ENCODE peak calls at places on chromosomes 3 and 15, in four cellular contexts. L is endothelial cell of umbilical vein, T is K562, A is IMR-90. S is an unnamed sample. For H3K9me1, the result is how much of the 10 kb centered on the place peaks cover.

GRCh38 chr15:25671132-25671531 is 192.0 kb downstream of the ATP10A start:
- DNase-seq in T (no peak), A (peak), L (no peak), S (no peak)

GRCh38 chr15:39232512-39232911 is 348.4 kb upstream of the THBS1 start:
- DNase-seq in L (no peak), A (peak), T (no peak), S (peak)

GRCh38 chr3:128278761-128279593 is 125.7 kb downstream of the EEFSEC start:
- DNase-seq in L (peak), T (no peak), A (peak), S (no peak)

GRCh38 chr3:71064976-71065763 is 518.4 kb downstream of the FOXP1 start:
- DNase-seq in T (peak), L (peak), A (peak), S (no peak)

GRCh38 chr3:157029365-157029790 is 130.6 kb downstream of the CCNL1 start:
- DNase-seq in A (no peak), L (no peak), T (no peak), S (no peak)

GRCh38 chr3:34367521-34367920 is 569.1 kb downstream of the PDCD6IP start:
- DNase-seq in L (no peak), T (no peak), A (no peak), S (no peak)

GRCh38 chr3:115239717-115240116 is 92.6 kb upstream of the ZBTB20 start:
- DNase-seq in L (peak), A (peak), T (peak), S (peak)

GRCh38 chr3:40191850-40192448 is 117.6 kb upstream of the EIF1B start:
- DNase-seq in A (peak), L (peak), T (peak), S (peak)

GRCh38 chr3:38646630-38647029 is 2.9 kb downstream of the SCN5A start:
- DNase-seq in T (peak), A (peak), L (peak), S (no peak)

GRCh38 chr3:183487046-183487445 is 58.6 kb upstream of the MCF2L2 start:
- DNase-seq in A (no peak), T (no peak), L (no peak), S (no peak)

GRCh38 chr15:67048281-67049279 is 16.8 kb upstream of the SMAD3 start:
- DNase-seq in L (peak), A (peak), T (no peak), S (peak)

GRCh38 chr3:42263354-42264346 is 2.3 kb downstream of the CCK start:
- DNase-seq in A (no peak), L (no peak), T (no peak), S (no peak)

GRCh38 chr3:101279765-101280385 is 40.5 kb downstream of the IMPG2 start:
- DNase-seq in T (no peak), L (no peak), A (peak), S (no peak)

GRCh38 chr3:117052356-117052755 is 342.8 kb downstream of the TUSC7 start:
- DNase-seq in A (peak), T (no peak), L (peak), S (no peak)

GRCh38 chr3:160150066-160150465 is 75.2 kb upstream of the C3orf80 start:
- DNase-seq in L (no peak), A (no peak), T (no peak), S (no peak)

GRCh38 chr3:89098964-89099585 is 8.3 kb upstream of the EPHA3 start:
- DNase-seq in A (peak), T (peak), L (peak), S (no peak)

GRCh38 chr3:152349397-152349796 is 80.7 kb downstream of the MBNL1 start:
- DNase-seq in A (peak), L (no peak), T (no peak), S (no peak)

GRCh38 chr3:118538187-118538586 is 496.5 kb downstream of the IGSF11 start:
- DNase-seq in L (no peak), T (no peak), A (no peak), S (no peak)

DNA sequence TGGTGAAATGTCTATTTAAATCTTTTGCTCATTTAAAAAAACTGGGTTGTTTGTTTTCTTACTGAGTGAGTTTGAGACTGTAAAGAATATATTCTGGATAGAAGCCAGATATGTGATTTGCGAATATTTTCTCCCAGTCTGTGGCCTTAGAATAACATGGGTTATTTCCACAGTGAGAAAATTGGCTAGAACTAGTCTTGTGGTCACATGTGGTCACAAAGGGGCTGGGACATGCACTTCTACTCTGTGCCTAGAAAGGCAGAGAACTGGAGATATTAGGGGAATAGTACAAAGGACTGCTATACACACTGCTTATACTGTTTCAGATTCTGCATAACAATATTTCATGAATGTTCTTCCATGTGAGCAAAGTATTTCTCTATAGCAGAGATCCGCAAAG is 79.9 kb upstream of the RGMA start:
- DNase-seq in A (no peak), T (no peak), L (no peak), S (no peak)
- H3K9me1 ChIP-seq in A (under half), T (under half), L (under half), S (under half)

GRCh38 chr3:172067837-172068440 is 28.6 kb downstream of the FNDC3B start:
- DNase-seq in A (no peak), T (no peak), L (no peak), S (no peak)

GRCh38 chr3:172063456-172064432 is 24.4 kb downstream of the FNDC3B start:
- DNase-seq in L (no peak), T (no peak), A (no peak), S (no peak)

GRCh38 chr3:172066880-172067778 is 27.8 kb downstream of the FNDC3B start:
- DNase-seq in L (no peak), T (no peak), A (no peak), S (no peak)

GRCh38 chr3:172065967-172066762 is 26.8 kb downstream of the FNDC3B start:
- DNase-seq in A (peak), L (peak), T (no peak), S (no peak)

DNA sequence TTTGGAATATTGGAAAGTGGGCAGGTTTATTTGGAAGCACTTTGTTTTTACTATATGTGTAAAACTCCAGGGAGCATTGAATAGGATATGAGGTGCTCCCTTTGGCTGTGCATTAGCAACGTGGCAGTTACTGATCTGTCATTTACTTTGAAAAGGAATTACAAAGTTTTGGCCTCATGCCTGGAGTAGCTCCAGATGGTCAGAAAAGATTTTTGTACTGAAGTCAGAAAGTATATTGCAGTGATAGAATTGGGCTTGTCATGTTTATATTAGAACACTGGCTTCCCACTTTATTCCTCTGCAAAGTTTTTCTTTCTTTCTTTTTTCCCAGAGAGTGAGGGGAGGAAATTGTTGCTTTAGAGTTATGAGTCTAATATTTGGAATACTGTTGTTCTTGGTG is 26.2 kb downstream of the FNDC3B start:
- DNase-seq in A (peak), T (no peak), L (peak), S (no peak)
- H3K9ac ChIP-seq in A (no peak), T (no peak), L (no peak), S (no peak)

GRCh38 chr15:49875392-49875791 is 243.6 kb downstream of the ATP8B4 start:
- DNase-seq in L (no peak), T (no peak), A (no peak), S (no peak)
- TF ChIP-seq CTCF in L (no peak), T (no peak), A (no peak), S (peak)

GRCh38 chr15:92603278-92603677 is 52.3 kb downstream of the FAM174B start:
- DNase-seq in L (no peak), T (no peak), A (no peak), S (no peak)
- H3K9me1 ChIP-seq in L (under half), T (under half), A (under half), S (under half)